ENCODE peak calls at places on chromosomes 13 and 19, in nine cellular contexts. One of them, this sample, is unnamed.

GRCh38 chr13:45331981-45332830 is 8.8 kb downstream of the TPT1 start:
- DNase-seq in activated CD4-positive, alpha-beta T cell treated with anti-CD3 and anti-CD28 coated beads, Interleukin-2, amount 50 U/mL, for 1 hour: no peak
- DNase-seq in breast epithelium: no peak
- DNase-seq in NCI-H1105 treated with DMSO at 0.1 percent for 48 hours: no peak
- DNase-seq in fibroblast of lung: peak; percentile 61
- DNase-seq in germinal center: no peak
- DNase-seq in activated naive CD4-positive, alpha-beta T cell treated with anti-CD3 and anti-CD28 coated beads, Interleukin-2, amount 10 ng/mL, durations not matched to agents 7 days and 5 days: no peak
- DNase-seq in SHP77: no peak
- DNase-seq in NCI-H1436: no peak
- DNase-seq in this sample: peak; percentile 90

GRCh38 chr13:75770164-75771145 is 134.3 kb downstream of the LMO7 start:
- DNase-seq in germinal center: no peak
- DNase-seq in breast epithelium: no peak
- DNase-seq in fibroblast of lung: peak; percentile 36
- DNase-seq in NCI-H1436: no peak
- DNase-seq in NCI-H1105 treated with DMSO at 0.1 percent for 48 hours: no peak
- DNase-seq in SHP77: no peak
- DNase-seq in activated CD4-positive, alpha-beta T cell treated with anti-CD3 and anti-CD28 coated beads, Interleukin-2, amount 50 U/mL, for 1 hour: no peak
- DNase-seq in activated naive CD4-positive, alpha-beta T cell treated with anti-CD3 and anti-CD28 coated beads, Interleukin-2, amount 10 ng/mL, durations not matched to agents 7 days and 5 days: no peak
- DNase-seq in this sample: peak; percentile 55

GRCh38 chr19:32317045-32317444 is 28.4 kb upstream of the ZNF507 start:
- DNase-seq in activated CD4-positive, alpha-beta T cell treated with anti-CD3 and anti-CD28 coated beads, Interleukin-2, amount 50 U/mL, for 1 hour: no peak
- DNase-seq in NCI-H1436: no peak
- DNase-seq in activated naive CD4-positive, alpha-beta T cell treated with anti-CD3 and anti-CD28 coated beads, Interleukin-2, amount 10 ng/mL, durations not matched to agents 7 days and 5 days: no peak
- DNase-seq in germinal center: no peak
- DNase-seq in fibroblast of lung: no peak
- DNase-seq in breast epithelium: no peak
- DNase-seq in NCI-H1105 treated with DMSO at 0.1 percent for 48 hours: no peak
- DNase-seq in SHP77: no peak
- DNase-seq in this sample: no peak

GRCh38 chr19:41706741-41707501 is 1.5 kb upstream of the CEACAM5 start:
- DNase-seq in NCI-H1436: peak; percentile 84
- DNase-seq in NCI-H1105 treated with DMSO at 0.1 percent for 48 hours: peak; percentile 12
- DNase-seq in activated CD4-positive, alpha-beta T cell treated with anti-CD3 and anti-CD28 coated beads, Interleukin-2, amount 50 U/mL, for 1 hour: peak; percentile 69
- DNase-seq in fibroblast of lung: peak; percentile 3
- DNase-seq in breast epithelium: no peak
- DNase-seq in germinal center: peak; percentile 88
- DNase-seq in activated naive CD4-positive, alpha-beta T cell treated with anti-CD3 and anti-CD28 coated beads, Interleukin-2, amount 10 ng/mL, durations not matched to agents 7 days and 5 days: peak; percentile 80
- DNase-seq in SHP77: peak; percentile 63
- DNase-seq in this sample: peak; percentile 32

GRCh38 chr13:49810825-49811526 is 18.5 kb upstream of the KPNA3 start:
- DNase-seq in breast epithelium: no peak
- DNase-seq in activated naive CD4-positive, alpha-beta T cell treated with anti-CD3 and anti-CD28 coated beads, Interleukin-2, amount 10 ng/mL, durations not matched to agents 7 days and 5 days: no peak
- DNase-seq in fibroblast of lung: peak; percentile 55
- DNase-seq in activated CD4-positive, alpha-beta T cell treated with anti-CD3 and anti-CD28 coated beads, Interleukin-2, amount 50 U/mL, for 1 hour: no peak
- DNase-seq in NCI-H1436: no peak
- DNase-seq in NCI-H1105 treated with DMSO at 0.1 percent for 48 hours: no peak
- DNase-seq in SHP77: no peak
- DNase-seq in germinal center: no peak
- DNase-seq in this sample: peak; percentile 75

GRCh38 chr13:47216176-47216822 is 319.4 kb upstream of the HTR2A start:
- DNase-seq in fibroblast of lung: no peak
- DNase-seq in activated naive CD4-positive, alpha-beta T cell treated with anti-CD3 and anti-CD28 coated beads, Interleukin-2, amount 10 ng/mL, durations not matched to agents 7 days and 5 days: no peak
- DNase-seq in activated CD4-positive, alpha-beta T cell treated with anti-CD3 and anti-CD28 coated beads, Interleukin-2, amount 50 U/mL, for 1 hour: no peak
- DNase-seq in breast epithelium: no peak
- DNase-seq in germinal center: no peak
- DNase-seq in NCI-H1436: no peak
- DNase-seq in NCI-H1105 treated with DMSO at 0.1 percent for 48 hours: no peak
- DNase-seq in SHP77: no peak
- DNase-seq in this sample: peak; percentile 50

GRCh38 chr19:1590641-1591397 is 1.8 kb downstream of the MBD3 start:
- DNase-seq in breast epithelium: no peak
- DNase-seq in activated naive CD4-positive, alpha-beta T cell treated with anti-CD3 and anti-CD28 coated beads, Interleukin-2, amount 10 ng/mL, durations not matched to agents 7 days and 5 days: peak; percentile 56
- DNase-seq in activated CD4-positive, alpha-beta T cell treated with anti-CD3 and anti-CD28 coated beads, Interleukin-2, amount 50 U/mL, for 1 hour: peak; percentile 28
- DNase-seq in NCI-H1105 treated with DMSO at 0.1 percent for 48 hours: no peak
- DNase-seq in SHP77: no peak
- DNase-seq in fibroblast of lung: peak; percentile 21
- DNase-seq in NCI-H1436: no peak
- DNase-seq in germinal center: no peak
- DNase-seq in this sample: peak; percentile 57

GRCh38 chr19:913080-913748 is at the start of gene R3HDM4:
- DNase-seq in NCI-H1436: peak; percentile 40
- DNase-seq in germinal center: peak; percentile 90
- DNase-seq in activated CD4-positive, alpha-beta T cell treated with anti-CD3 and anti-CD28 coated beads, Interleukin-2, amount 50 U/mL, for 1 hour: peak; percentile 83
- DNase-seq in NCI-H1105 treated with DMSO at 0.1 percent for 48 hours: peak; percentile 34
- DNase-seq in activated naive CD4-positive, alpha-beta T cell treated with anti-CD3 and anti-CD28 coated beads, Interleukin-2, amount 10 ng/mL, durations not matched to agents 7 days and 5 days: peak; percentile 90
- DNase-seq in SHP77: peak; percentile 63
- DNase-seq in fibroblast of lung: peak; percentile 44
- DNase-seq in breast epithelium: peak; percentile 76
- DNase-seq in this sample: peak; percentile 45

GRCh38 chr19:54011507-54012211 is 20.2 kb downstream of the CACNG6 start:
- DNase-seq in fibroblast of lung: no peak
- DNase-seq in breast epithelium: no peak
- DNase-seq in activated naive CD4-positive, alpha-beta T cell treated with anti-CD3 and anti-CD28 coated beads, Interleukin-2, amount 10 ng/mL, durations not matched to agents 7 days and 5 days: no peak
- DNase-seq in NCI-H1105 treated with DMSO at 0.1 percent for 48 hours: no peak
- DNase-seq in SHP77: no peak
- DNase-seq in activated CD4-positive, alpha-beta T cell treated with anti-CD3 and anti-CD28 coated beads, Interleukin-2, amount 50 U/mL, for 1 hour: no peak
- DNase-seq in germinal center: no peak
- DNase-seq in NCI-H1436: no peak
- DNase-seq in this sample: no peak

GRCh38 chr13:75195479-75196111 is 286.4 kb downstream of the TBC1D4 start:
- DNase-seq in activated naive CD4-positive, alpha-beta T cell treated with anti-CD3 and anti-CD28 coated beads, Interleukin-2, amount 10 ng/mL, durations not matched to agents 7 days and 5 days: no peak
- DNase-seq in germinal center: no peak
- DNase-seq in SHP77: no peak
- DNase-seq in NCI-H1105 treated with DMSO at 0.1 percent for 48 hours: no peak
- DNase-seq in fibroblast of lung: peak; percentile 33
- DNase-seq in activated CD4-positive, alpha-beta T cell treated with anti-CD3 and anti-CD28 coated beads, Interleukin-2, amount 50 U/mL, for 1 hour: no peak
- DNase-seq in NCI-H1436: no peak
- DNase-seq in breast epithelium: no peak
- DNase-seq in this sample: no peak

GRCh38 chr13:59950201-59950730 is 213.5 kb downstream of the DIAPH3 start:
- DNase-seq in germinal center: no peak
- DNase-seq in NCI-H1105 treated with DMSO at 0.1 percent for 48 hours: no peak
- DNase-seq in breast epithelium: no peak
- DNase-seq in activated naive CD4-positive, alpha-beta T cell treated with anti-CD3 and anti-CD28 coated beads, Interleukin-2, amount 10 ng/mL, durations not matched to agents 7 days and 5 days: no peak
- DNase-seq in NCI-H1436: no peak
- DNase-seq in fibroblast of lung: peak; percentile 13
- DNase-seq in SHP77: no peak
- DNase-seq in activated CD4-positive, alpha-beta T cell treated with anti-CD3 and anti-CD28 coated beads, Interleukin-2, amount 50 U/mL, for 1 hour: no peak
- DNase-seq in this sample: peak; percentile 6

GRCh38 chr19:343941-344624 is 513 bp downstream of the MIER2 start:
- DNase-seq in NCI-H1436: no peak
- DNase-seq in germinal center: no peak
- DNase-seq in SHP77: peak; percentile 39
- DNase-seq in activated CD4-positive, alpha-beta T cell treated with anti-CD3 and anti-CD28 coated beads, Interleukin-2, amount 50 U/mL, for 1 hour: peak; percentile 27
- DNase-seq in NCI-H1105 treated with DMSO at 0.1 percent for 48 hours: peak; percentile 59
- DNase-seq in breast epithelium: no peak
- DNase-seq in activated naive CD4-positive, alpha-beta T cell treated with anti-CD3 and anti-CD28 coated beads, Interleukin-2, amount 10 ng/mL, durations not matched to agents 7 days and 5 days: peak; percentile 32
- DNase-seq in fibroblast of lung: peak; percentile 26
- DNase-seq in this sample: no peak

GRCh38 chr13:26523007-26523406 is 34.5 kb upstream of the WASF3 start:
- DNase-seq in germinal center: no peak
- DNase-seq in breast epithelium: no peak
- DNase-seq in fibroblast of lung: no peak
- DNase-seq in NCI-H1105 treated with DMSO at 0.1 percent for 48 hours: no peak
- DNase-seq in SHP77: no peak
- DNase-seq in NCI-H1436: no peak
- DNase-seq in activated naive CD4-positive, alpha-beta T cell treated with anti-CD3 and anti-CD28 coated beads, Interleukin-2, amount 10 ng/mL, durations not matched to agents 7 days and 5 days: no peak
- DNase-seq in activated CD4-positive, alpha-beta T cell treated with anti-CD3 and anti-CD28 coated beads, Interleukin-2, amount 50 U/mL, for 1 hour: no peak
- DNase-seq in this sample: no peak

GRCh38 chr19:50277966-50278580 is 51.1 kb downstream of the KCNC3 start:
- DNase-seq in NCI-H1436: no peak
- DNase-seq in SHP77: no peak
- DNase-seq in activated CD4-positive, alpha-beta T cell treated with anti-CD3 and anti-CD28 coated beads, Interleukin-2, amount 50 U/mL, for 1 hour: no peak
- DNase-seq in activated naive CD4-positive, alpha-beta T cell treated with anti-CD3 and anti-CD28 coated beads, Interleukin-2, amount 10 ng/mL, durations not matched to agents 7 days and 5 days: no peak
- DNase-seq in fibroblast of lung: no peak
- DNase-seq in germinal center: no peak
- DNase-seq in breast epithelium: no peak
- DNase-seq in NCI-H1105 treated with DMSO at 0.1 percent for 48 hours: no peak
- DNase-seq in this sample: no peak

GRCh38 chr13:109584844-109585361 is 201.5 kb downstream of the IRS2 start:
- DNase-seq in breast epithelium: no peak
- DNase-seq in NCI-H1105 treated with DMSO at 0.1 percent for 48 hours: no peak
- DNase-seq in fibroblast of lung: no peak
- DNase-seq in germinal center: no peak
- DNase-seq in activated naive CD4-positive, alpha-beta T cell treated with anti-CD3 and anti-CD28 coated beads, Interleukin-2, amount 10 ng/mL, durations not matched to agents 7 days and 5 days: no peak
- DNase-seq in SHP77: no peak
- DNase-seq in activated CD4-positive, alpha-beta T cell treated with anti-CD3 and anti-CD28 coated beads, Interleukin-2, amount 50 U/mL, for 1 hour: no peak
- DNase-seq in NCI-H1436: no peak
- DNase-seq in this sample: no peak

GRCh38 chr13:30561506-30561905 is 56.2 kb upstream of the USPL1 start:
- DNase-seq in NCI-H1105 treated with DMSO at 0.1 percent for 48 hours: no peak
- DNase-seq in activated CD4-positive, alpha-beta T cell treated with anti-CD3 and anti-CD28 coated beads, Interleukin-2, amount 50 U/mL, for 1 hour: no peak
- DNase-seq in activated naive CD4-positive, alpha-beta T cell treated with anti-CD3 and anti-CD28 coated beads, Interleukin-2, amount 10 ng/mL, durations not matched to agents 7 days and 5 days: no peak
- DNase-seq in SHP77: no peak
- DNase-seq in fibroblast of lung: no peak
- DNase-seq in germinal center: no peak
- DNase-seq in breast epithelium: no peak
- DNase-seq in NCI-H1436: no peak
- DNase-seq in this sample: peak; percentile 45

GRCh38 chr19:43664008-43664407 is 6.0 kb downstream of the PLAUR start:
- DNase-seq in NCI-H1436: no peak
- DNase-seq in NCI-H1105 treated with DMSO at 0.1 percent for 48 hours: no peak
- DNase-seq in breast epithelium: no peak
- DNase-seq in fibroblast of lung: no peak
- DNase-seq in SHP77: no peak
- DNase-seq in activated naive CD4-positive, alpha-beta T cell treated with anti-CD3 and anti-CD28 coated beads, Interleukin-2, amount 10 ng/mL, durations not matched to agents 7 days and 5 days: peak; percentile 68
- DNase-seq in germinal center: no peak
- DNase-seq in activated CD4-positive, alpha-beta T cell treated with anti-CD3 and anti-CD28 coated beads, Interleukin-2, amount 50 U/mL, for 1 hour: peak; percentile 33
- DNase-seq in this sample: no peak

This sample was measured in foreskin fibroblast.